ENCODE peak calls at places on chromosome 18, in eight cellular contexts. One of them, this sample, is unnamed.

GRCh38 chr18:12597775-12598174 is 60.1 kb downstream of the SPIRE1 start:
- DNase-seq in breast epithelium: peak; percentile 39
- DNase-seq in GM12891: no peak
- DNase-seq in GM23338: no peak
- DNase-seq in spleen: no peak
- DNase-seq in stomach: no peak
- DNase-seq in H1: no peak
- DNase-seq in endothelial cell of umbilical vein: peak; percentile 79
- DNase-seq in this sample: no peak

GRCh38 chr18:25435462-25435782 is 83.5 kb upstream of the ZNF521 start:
- DNase-seq in breast epithelium: no peak
- DNase-seq in GM12891: no peak
- DNase-seq in GM23338: no peak
- DNase-seq in spleen: no peak
- DNase-seq in stomach: no peak
- DNase-seq in H1: no peak
- DNase-seq in endothelial cell of umbilical vein: no peak
- DNase-seq in this sample: no peak

GRCh38 chr18:26711806-26712205 is 153.7 kb downstream of the AQP4 start:
- DNase-seq in breast epithelium: no peak
- DNase-seq in GM12891: no peak
- DNase-seq in GM23338: no peak
- DNase-seq in spleen: no peak
- DNase-seq in stomach: no peak
- DNase-seq in H1: no peak
- DNase-seq in endothelial cell of umbilical vein: no peak
- DNase-seq in this sample: no peak

GRCh38 chr18:3329871-3330270 is 67.9 kb downstream of the MYL12B start:
- DNase-seq in breast epithelium: no peak
- DNase-seq in GM12891: no peak
- DNase-seq in GM23338: no peak
- DNase-seq in spleen: no peak
- DNase-seq in stomach: no peak
- DNase-seq in H1: no peak
- DNase-seq in endothelial cell of umbilical vein: no peak
- DNase-seq in this sample: no peak

GRCh38 chr18:37251679-37252078 is 313.9 kb downstream of the CELF4 start:
- DNase-seq in breast epithelium: no peak
- DNase-seq in GM12891: no peak
- DNase-seq in GM23338: no peak
- DNase-seq in spleen: peak; percentile 47
- DNase-seq in stomach: peak; percentile 32
- DNase-seq in H1: no peak
- DNase-seq in endothelial cell of umbilical vein: no peak
- DNase-seq in this sample: no peak

GRCh38 chr18:36813753-36814130 is 15.1 kb downstream of the TPGS2 start:
- DNase-seq in breast epithelium: no peak
- DNase-seq in GM12891: no peak
- DNase-seq in GM23338: no peak
- DNase-seq in spleen: no peak
- DNase-seq in stomach: no peak
- DNase-seq in H1: no peak
- DNase-seq in endothelial cell of umbilical vein: no peak
- DNase-seq in this sample: no peak

GRCh38 chr18:28127228-28127627 is 49.7 kb downstream of the CDH2 start:
- DNase-seq in breast epithelium: no peak
- DNase-seq in GM12891: no peak
- DNase-seq in GM23338: no peak
- DNase-seq in spleen: no peak
- DNase-seq in stomach: peak; percentile 60
- DNase-seq in H1: no peak
- DNase-seq in endothelial cell of umbilical vein: no peak
- DNase-seq in this sample: no peak

GRCh38 chr18:32735781-32736180 is 37.0 kb downstream of the KLHL14 start:
- DNase-seq in breast epithelium: no peak
- DNase-seq in GM12891: no peak
- DNase-seq in GM23338: no peak
- DNase-seq in spleen: no peak
- DNase-seq in stomach: no peak
- DNase-seq in H1: no peak
- DNase-seq in endothelial cell of umbilical vein: no peak
- DNase-seq in this sample: no peak

GRCh38 chr18:36321636-36322407 is 24.3 kb downstream of the FHOD3 start:
- DNase-seq in breast epithelium: no peak
- DNase-seq in GM12891: no peak
- DNase-seq in GM23338: no peak
- DNase-seq in spleen: no peak
- DNase-seq in stomach: no peak
- DNase-seq in H1: peak; percentile 45
- DNase-seq in endothelial cell of umbilical vein: no peak
- DNase-seq in this sample: no peak

DNA sequence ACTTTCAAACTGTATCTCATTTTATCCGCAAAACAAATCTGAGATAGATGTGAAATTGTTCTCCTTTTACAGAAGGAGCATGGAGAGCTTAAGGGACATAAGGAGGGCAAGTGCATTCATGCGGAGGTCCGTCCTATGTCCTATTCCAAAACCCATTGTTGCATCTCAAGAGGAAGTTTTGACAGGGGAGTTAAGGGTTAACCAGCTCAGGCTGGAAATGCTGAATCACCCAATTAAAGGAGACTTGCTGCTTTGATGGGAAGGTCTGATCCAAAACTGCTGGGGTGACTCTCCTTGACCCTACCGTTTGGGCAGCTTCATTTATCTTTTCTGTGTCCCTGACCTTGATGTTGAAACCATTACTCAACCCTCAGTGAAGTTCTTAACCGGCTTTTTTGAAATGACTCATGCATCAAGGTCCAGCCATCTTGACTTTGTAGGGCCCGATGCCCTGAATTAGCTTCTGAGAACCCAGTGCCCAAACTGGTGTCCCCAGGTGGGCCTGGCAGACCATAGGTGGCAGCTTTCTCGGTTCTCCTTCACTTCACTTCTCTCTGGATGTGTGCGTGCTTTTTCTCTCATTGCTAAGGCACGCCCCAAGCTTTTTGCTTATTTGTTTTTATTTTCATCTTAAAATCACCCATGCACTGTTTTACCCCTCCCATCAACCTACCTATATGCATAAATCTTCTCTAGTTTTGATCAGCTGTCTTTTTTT is 15.9 kb upstream of the TXNDC2 start:
- DNase-seq in breast epithelium: no peak
- DNase-seq in GM12891: peak; percentile 30
- DNase-seq in GM23338: peak; percentile 48
- DNase-seq in spleen: no peak
- DNase-seq in stomach: no peak
- DNase-seq in H1: no peak
- DNase-seq in endothelial cell of umbilical vein: peak; percentile 31
- DNase-seq in this sample: no peak
- TF ChIP-seq POLR2AphosphoS5 in breast epithelium: no peak
- TF ChIP-seq POLR2AphosphoS5 in GM12891: no peak
- TF ChIP-seq POLR2AphosphoS5 in GM23338: no peak
- TF ChIP-seq POLR2AphosphoS5 in spleen: no peak
- TF ChIP-seq POLR2AphosphoS5 in stomach: peak; percentile 32
- TF ChIP-seq POLR2AphosphoS5 in H1: no peak
- TF ChIP-seq POLR2AphosphoS5 in endothelial cell of umbilical vein: no peak
- TF ChIP-seq POLR2AphosphoS5 in this sample: no peak

GRCh38 chr18:79379931-79380815 is 15.6 kb upstream of the NFATC1 start:
- DNase-seq in breast epithelium: no peak
- DNase-seq in GM12891: no peak
- DNase-seq in GM23338: no peak
- DNase-seq in spleen: peak; percentile 83
- DNase-seq in stomach: no peak
- DNase-seq in H1: no peak
- DNase-seq in endothelial cell of umbilical vein: no peak
- DNase-seq in this sample: no peak

GRCh38 chr18:79379251-79379905 is 16.4 kb upstream of the NFATC1 start:
- DNase-seq in breast epithelium: no peak
- DNase-seq in GM12891: no peak
- DNase-seq in GM23338: no peak
- DNase-seq in spleen: no peak
- DNase-seq in stomach: no peak
- DNase-seq in H1: no peak
- DNase-seq in endothelial cell of umbilical vein: no peak
- DNase-seq in this sample: no peak

GRCh38 chr18:79381811-79382311 is 13.9 kb upstream of the NFATC1 start:
- DNase-seq in breast epithelium: no peak
- DNase-seq in GM12891: no peak
- DNase-seq in GM23338: no peak
- DNase-seq in spleen: peak; percentile 67
- DNase-seq in stomach: no peak
- DNase-seq in H1: no peak
- DNase-seq in endothelial cell of umbilical vein: no peak
- DNase-seq in this sample: no peak

GRCh38 chr18:79382681-79383387 is 12.9 kb upstream of the NFATC1 start:
- DNase-seq in breast epithelium: no peak
- DNase-seq in GM12891: no peak
- DNase-seq in GM23338: no peak
- DNase-seq in spleen: peak; percentile 77
- DNase-seq in stomach: peak; percentile 17
- DNase-seq in H1: no peak
- DNase-seq in endothelial cell of umbilical vein: no peak
- DNase-seq in this sample: no peak

DNA sequence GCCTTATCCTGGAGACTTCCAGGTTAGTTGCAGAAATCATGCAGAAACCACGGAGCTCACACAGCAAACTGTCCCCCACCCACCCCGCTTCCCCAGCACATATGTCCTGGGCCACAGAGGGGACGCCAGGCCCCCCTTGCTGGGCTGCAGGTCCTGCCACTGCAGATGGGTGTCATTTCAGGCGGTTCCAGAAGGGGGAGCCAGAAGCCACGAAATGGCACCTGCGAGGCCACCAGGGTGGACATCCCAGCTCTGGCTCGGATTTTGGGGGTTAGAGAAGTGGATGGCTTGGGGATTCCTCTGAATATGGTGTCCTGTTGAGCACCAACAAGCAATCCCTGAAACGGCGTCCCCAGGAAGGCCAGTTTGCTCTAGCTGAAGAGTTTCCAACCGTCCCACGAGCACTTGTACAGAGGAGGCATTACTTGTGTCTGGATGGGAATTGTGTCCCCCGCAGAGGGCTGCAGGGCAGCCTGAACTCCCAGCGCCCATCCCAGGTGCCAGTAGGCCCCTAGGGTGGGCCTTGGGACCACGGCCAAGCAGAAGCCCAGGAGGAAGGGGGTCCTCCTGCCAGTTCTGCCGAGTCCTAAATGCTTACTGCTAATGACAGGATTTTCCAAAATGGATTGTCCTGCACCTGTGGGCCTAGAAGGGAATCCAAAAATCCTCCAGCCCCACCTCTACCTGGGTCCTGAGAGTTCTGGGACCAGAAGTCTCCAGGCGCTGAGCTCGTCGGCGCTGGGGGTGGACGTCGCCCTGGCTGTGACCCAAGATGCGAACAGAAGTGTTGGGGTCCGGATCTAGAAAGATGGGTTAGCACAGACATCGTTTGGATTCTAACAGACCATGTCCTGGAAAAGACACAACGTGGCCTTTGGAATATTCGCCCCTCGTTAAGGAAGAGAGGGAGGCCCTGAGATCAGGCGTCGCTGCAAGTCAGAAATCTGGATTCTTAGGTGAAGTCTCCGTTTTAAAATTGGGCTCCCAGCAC is 14.6 kb upstream of the NFATC1 start:
- DNase-seq in breast epithelium: no peak
- DNase-seq in GM12891: peak; percentile 84
- DNase-seq in GM23338: peak; percentile 89
- DNase-seq in spleen: peak; percentile 89
- DNase-seq in stomach: peak; percentile 74
- DNase-seq in H1: peak; percentile 96
- DNase-seq in endothelial cell of umbilical vein: peak; percentile 59
- DNase-seq in this sample: no peak
- TF ChIP-seq POLR2AphosphoS5 in breast epithelium: no peak
- TF ChIP-seq POLR2AphosphoS5 in GM12891: no peak
- TF ChIP-seq POLR2AphosphoS5 in GM23338: no peak
- TF ChIP-seq POLR2AphosphoS5 in spleen: peak; percentile 19
- TF ChIP-seq POLR2AphosphoS5 in stomach: no peak
- TF ChIP-seq POLR2AphosphoS5 in H1: no peak
- TF ChIP-seq POLR2AphosphoS5 in endothelial cell of umbilical vein: no peak
- TF ChIP-seq POLR2AphosphoS5 in this sample: no peak

GRCh38 chr18:44502221-44502620 is 178.5 kb upstream of the SETBP1 start:
- DNase-seq in breast epithelium: no peak
- DNase-seq in GM12891: no peak
- DNase-seq in GM23338: no peak
- DNase-seq in spleen: no peak
- DNase-seq in stomach: no peak
- DNase-seq in H1: no peak
- DNase-seq in endothelial cell of umbilical vein: no peak
- DNase-seq in this sample: no peak

GRCh38 chr18:44497294-44497693 is 183.4 kb upstream of the SETBP1 start:
- DNase-seq in breast epithelium: no peak
- DNase-seq in GM12891: no peak
- DNase-seq in GM23338: no peak
- DNase-seq in spleen: no peak
- DNase-seq in stomach: no peak
- DNase-seq in H1: no peak
- DNase-seq in endothelial cell of umbilical vein: no peak
- DNase-seq in this sample: no peak

GRCh38 chr18:44500820-44501670 is 179.6 kb upstream of the SETBP1 start:
- DNase-seq in breast epithelium: no peak
- DNase-seq in GM12891: no peak
- DNase-seq in GM23338: no peak
- DNase-seq in spleen: no peak
- DNase-seq in stomach: no peak
- DNase-seq in H1: no peak
- DNase-seq in endothelial cell of umbilical vein: no peak
- DNase-seq in this sample: no peak

GRCh38 chr18:44495151-44495550 is 185.5 kb upstream of the SETBP1 start:
- DNase-seq in breast epithelium: no peak
- DNase-seq in GM12891: no peak
- DNase-seq in GM23338: no peak
- DNase-seq in spleen: no peak
- DNase-seq in stomach: no peak
- DNase-seq in H1: no peak
- DNase-seq in endothelial cell of umbilical vein: no peak
- DNase-seq in this sample: no peak

GRCh38 chr18:44497757-44498490 is 182.8 kb upstream of the SETBP1 start:
- DNase-seq in breast epithelium: no peak
- DNase-seq in GM12891: no peak
- DNase-seq in GM23338: no peak
- DNase-seq in spleen: no peak
- DNase-seq in stomach: no peak
- DNase-seq in H1: no peak
- DNase-seq in endothelial cell of umbilical vein: no peak
- DNase-seq in this sample: no peak
- TF ChIP-seq POLR2AphosphoS5 in breast epithelium: no peak
- TF ChIP-seq POLR2AphosphoS5 in GM12891: no peak
- TF ChIP-seq POLR2AphosphoS5 in GM23338: no peak
- TF ChIP-seq POLR2AphosphoS5 in spleen: no peak
- TF ChIP-seq POLR2AphosphoS5 in stomach: no peak
- TF ChIP-seq POLR2AphosphoS5 in H1: no peak
- TF ChIP-seq POLR2AphosphoS5 in endothelial cell of umbilical vein: no peak
- TF ChIP-seq POLR2AphosphoS5 in this sample: no peak

DNA sequence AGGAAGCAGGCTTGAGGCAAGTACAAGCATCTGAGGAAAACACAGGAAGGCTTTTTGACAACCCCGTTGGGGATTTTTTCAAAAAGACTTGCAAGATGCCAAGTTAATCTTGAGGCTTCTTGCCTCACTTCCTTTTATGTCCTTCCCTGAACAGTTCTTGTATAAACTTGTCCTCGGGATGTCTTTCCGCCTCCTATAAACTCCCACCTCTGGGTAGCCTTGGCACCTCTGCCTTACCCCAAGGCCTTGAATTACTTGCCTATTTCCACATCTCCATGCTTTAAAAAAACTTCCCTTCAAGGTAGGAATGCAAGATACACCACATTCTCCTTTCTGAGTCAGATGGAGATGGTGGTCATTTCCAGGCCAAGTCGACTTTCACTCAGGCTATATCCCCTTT is 106.4 kb upstream of the RBBP8 start:
- DNase-seq in breast epithelium: peak; percentile 94
- DNase-seq in GM12891: no peak
- DNase-seq in GM23338: no peak
- DNase-seq in spleen: no peak
- DNase-seq in stomach: no peak
- DNase-seq in H1: no peak
- DNase-seq in endothelial cell of umbilical vein: no peak
- DNase-seq in this sample: no peak
- TF ChIP-seq POLR2AphosphoS5 in breast epithelium: no peak
- TF ChIP-seq POLR2AphosphoS5 in GM12891: no peak
- TF ChIP-seq POLR2AphosphoS5 in GM23338: no peak
- TF ChIP-seq POLR2AphosphoS5 in spleen: no peak
- TF ChIP-seq POLR2AphosphoS5 in stomach: no peak
- TF ChIP-seq POLR2AphosphoS5 in H1: no peak
- TF ChIP-seq POLR2AphosphoS5 in endothelial cell of umbilical vein: no peak
- TF ChIP-seq POLR2AphosphoS5 in this sample: no peak

This sample was measured in SK-N-MC.